ENCODE peak calls at places on chromosomes 5 and 9, in ten cellular contexts. V is HFFc6; B is astrocyte; Y is H9; K is AG04450; T is keratinocyte; Z is heart right ventricle; M is progenitor cell of endocrine pancreas; F is endothelial cell; E is activated CD8-positive, alpha-beta T cell treated with anti-CD3 and anti-CD28 coated beads for 36 hours. O is an unnamed sample.

GRCh38 chr5:7597058-7597457 is 201.1 kb downstream of the ADCY2 start:
- DNase-seq in V (no peak), B (peak; percentile 7), Y (no peak), K (no peak), T (no peak), Z (no peak), M (no peak), F (no peak), E (no peak), O (no peak)

GRCh38 chr5:9431496-9432258 is 114.2 kb downstream of the SEMA5A start:
- DNase-seq in V (peak; percentile 29), B (peak; percentile 30), Y (no peak), K (no peak), T (no peak), Z (no peak), M (no peak), F (no peak), E (no peak), O (no peak)

GRCh38 chr9:87884578-87885459 is 2.1 kb downstream of the SPATA31E1 start:
- DNase-seq in V (no peak), B (no peak), Y (no peak), K (no peak), T (no peak), Z (no peak), M (no peak), F (no peak), E (no peak), O (no peak)

GRCh38 chr5:96876292-96876850 is at the start of gene ERAP2:
- DNase-seq in V (no peak), B (peak; percentile 56), Y (no peak), K (no peak), T (no peak), Z (no peak), M (no peak), F (no peak), E (peak; percentile 28), O (peak; percentile 22)

GRCh38 chr9:85858351-85858750 is 82.6 kb upstream of the NAA35 start:
- DNase-seq in V (no peak), B (no peak), Y (no peak), K (no peak), T (no peak), Z (no peak), M (no peak), F (no peak), E (no peak), O (no peak)

GRCh38 chr5:143182901-143183820 is 220.3 kb downstream of the NR3C1 start:
- DNase-seq in V (no peak), B (peak; percentile 73), Y (no peak), K (no peak), T (no peak), Z (peak; percentile 23), M (no peak), F (no peak), E (peak; percentile 66), O (no peak)

GRCh38 chr5:154647760-154648143 is 107.4 kb upstream of the LARP1 start:
- DNase-seq in V (no peak), B (no peak), Y (no peak), K (no peak), T (no peak), Z (no peak), M (no peak), F (no peak), E (no peak), O (no peak)

GRCh38 chr5:119347574-119347973 is 8.2 kb upstream of the TNFAIP8 start:
- DNase-seq in V (no peak), B (no peak), Y (no peak), K (no peak), T (no peak), Z (no peak), M (no peak), F (no peak), E (no peak), O (no peak)

GRCh38 chr9:106752581-106752980 is 110.4 kb upstream of the ZNF462 start:
- DNase-seq in V (no peak), B (no peak), Y (no peak), K (no peak), T (no peak), Z (no peak), M (no peak), F (no peak), E (no peak), O (no peak)

DNA sequence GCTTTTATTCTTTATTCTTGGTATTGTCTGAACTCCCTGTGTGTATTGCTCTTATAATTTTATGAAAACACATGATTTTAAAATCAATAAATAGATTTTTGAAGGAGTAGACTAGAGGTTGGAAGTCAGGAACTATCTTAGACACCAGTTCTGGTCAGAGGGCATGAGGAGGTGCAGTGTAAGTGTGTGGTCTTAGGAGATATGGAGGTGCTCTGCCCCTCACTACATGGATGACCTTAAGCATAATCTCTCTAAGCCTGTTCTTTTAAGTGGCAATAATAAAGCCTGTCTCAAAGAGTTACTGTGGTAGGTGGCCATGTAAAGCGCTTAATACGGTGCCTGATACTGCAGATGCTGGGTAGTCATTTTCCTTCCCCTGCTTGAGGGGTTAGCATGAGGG is 34.0 kb downstream of the RPS23 start:
- DNase-seq in V (no peak), B (no peak), Y (no peak), K (no peak), T (no peak), Z (no peak), M (no peak), F (no peak), E (no peak), O (no peak)
- TF ChIP-seq CTCF in V (no peak), B (no peak), Y (no peak), K (no peak), T (no peak), Z (no peak), M (no peak), F (no peak), E (no peak), O (no peak)

GRCh38 chr5:149608936-149609502 is 27.7 kb downstream of the ARHGEF37 start:
- DNase-seq in V (no peak), B (no peak), Y (no peak), K (no peak), T (no peak), Z (no peak), M (no peak), F (no peak), E (no peak), O (no peak)

GRCh38 chr5:149603210-149603609 is 21.9 kb downstream of the ARHGEF37 start:
- DNase-seq in V (no peak), B (no peak), Y (no peak), K (no peak), T (no peak), Z (no peak), M (no peak), F (no peak), E (no peak), O (no peak)

GRCh38 chr5:149604321-149604720 is 23.0 kb downstream of the ARHGEF37 start:
- DNase-seq in V (no peak), B (no peak), Y (no peak), K (no peak), T (no peak), Z (no peak), M (no peak), F (no peak), E (no peak), O (no peak)

GRCh38 chr5:149605354-149605997 is 24.2 kb downstream of the ARHGEF37 start:
- DNase-seq in V (peak; percentile 39), B (no peak), Y (no peak), K (no peak), T (no peak), Z (no peak), M (no peak), F (no peak), E (no peak), O (no peak)

DNA sequence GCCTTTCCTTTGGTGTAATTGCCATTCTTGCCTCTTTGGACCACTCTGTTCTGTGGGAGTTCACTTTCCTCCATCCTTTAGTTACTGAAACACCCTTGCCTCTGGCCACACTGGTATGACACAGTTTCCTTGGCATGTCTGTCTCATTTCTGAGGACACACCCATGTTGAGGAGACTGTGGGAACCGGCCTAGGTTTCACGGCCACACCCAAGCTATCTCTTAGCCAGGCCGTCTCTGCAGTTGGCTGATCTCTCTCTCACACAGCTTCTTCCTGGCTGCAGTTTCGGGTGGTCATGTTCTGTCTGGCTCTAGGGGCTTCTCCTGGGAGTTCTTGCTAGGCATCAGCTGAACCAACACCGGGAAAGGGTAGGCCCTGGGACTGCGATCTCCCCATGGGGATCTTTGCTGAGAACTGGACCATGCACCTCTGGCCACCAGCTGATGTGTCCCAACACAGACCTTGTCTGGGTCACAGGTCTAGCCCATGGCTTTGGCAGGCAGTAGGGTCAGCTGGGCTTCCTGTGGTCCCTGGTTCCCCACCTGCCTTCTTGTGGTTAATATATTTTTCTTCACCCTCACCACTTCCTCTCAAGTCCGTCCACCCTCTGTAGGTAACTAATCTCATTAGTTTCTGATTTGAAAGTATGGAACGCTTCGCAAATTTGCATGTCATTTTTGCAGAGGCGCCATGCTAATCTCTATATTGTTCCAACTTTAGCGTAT is 24.9 kb downstream of the ARHGEF37 start:
- DNase-seq in V (peak; percentile 92), B (peak; percentile 83), Y (no peak), K (no peak), T (peak; percentile 94), Z (no peak), M (no peak), F (no peak), E (no peak), O (peak; percentile 63)
- TF ChIP-seq CTCF in V (no peak), B (no peak), Y (no peak), K (no peak), T (no peak), Z (no peak), M (no peak), F (no peak), E (no peak), O (no peak)

GRCh38 chr5:123099514-123100151 is 10.6 kb downstream of the PRDM6 start:
- DNase-seq in V (no peak), B (no peak), Y (peak; percentile 78), K (no peak), T (no peak), Z (no peak), M (peak; percentile 56), F (peak; percentile 59), E (no peak), O (peak; percentile 82)
- TF ChIP-seq CTCF in V (no peak), B (no peak), Y (peak; percentile 38), K (no peak), T (peak; percentile 41), Z (no peak), M (peak; percentile 49), F (no peak), E (no peak), O (peak; percentile 14)

GRCh38 chr5:86666981-86667380 is 49.2 kb downstream of the COX7C start:
- DNase-seq in V (no peak), B (no peak), Y (no peak), K (no peak), T (no peak), Z (no peak), M (no peak), F (no peak), E (no peak), O (no peak)

GRCh38 chr5:86665984-86666760 is 48.4 kb downstream of the COX7C start:
- DNase-seq in V (no peak), B (no peak), Y (peak; percentile 55), K (no peak), T (no peak), Z (no peak), M (no peak), F (no peak), E (peak; percentile 60), O (no peak)

DNA sequence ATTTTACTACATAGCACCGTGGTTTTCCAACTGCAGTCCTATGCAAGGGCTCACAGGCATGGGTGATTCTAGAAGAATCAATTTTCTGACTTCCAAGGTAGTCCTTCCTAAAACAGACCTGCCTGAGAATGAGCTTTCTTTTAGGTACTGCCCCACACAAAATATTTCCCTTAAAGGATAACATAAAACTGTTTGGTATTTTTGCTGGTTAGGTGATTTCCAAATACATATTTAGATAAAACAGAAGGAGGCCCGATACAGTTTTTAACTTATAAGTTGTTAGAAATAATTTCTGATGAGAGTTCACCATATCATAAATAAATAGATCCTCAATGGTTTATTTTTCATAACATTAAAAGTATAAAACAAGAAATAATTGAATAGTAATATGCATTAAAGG is 46.4 kb downstream of the COX7C start:
- DNase-seq in V (no peak), B (no peak), Y (no peak), K (no peak), T (no peak), Z (no peak), M (no peak), F (no peak), E (no peak), O (no peak)
- TF ChIP-seq CTCF in V (no peak), B (no peak), Y (no peak), K (no peak), T (no peak), Z (no peak), M (no peak), F (no peak), E (no peak), O (no peak)

O was measured in Calu3.